ENCODE peak calls at places on chromosomes 3 and 15, in four cellular contexts. Q is GM13977, C is mesendoderm, X is fibroblast of gingiva. W is an unnamed sample.

GRCh38 chr3:50652709-50653108 is 22.0 kb upstream of the DOCK3 start:
- DNase-seq in Q (peak), C (peak), X (no peak), W (peak)

GRCh38 chr3:127652246-127652995 is 20.3 kb upstream of the ABTB1 start:
- DNase-seq in Q (peak), C (peak), X (peak), W (peak)

GRCh38 chr3:65230251-65231140 is 542.7 kb upstream of the ADAMTS9 start:
- DNase-seq in Q (no peak), X (no peak), C (no peak), W (no peak)

GRCh38 chr3:142886021-142886420 is 2.9 kb downstream of the PCOLCE2 start:
- DNase-seq in Q (no peak), C (no peak), X (no peak), W (no peak)

GRCh38 chr3:129942296-129942695 is 32.2 kb upstream of the TRH start:
- DNase-seq in Q (peak), X (peak), C (peak), W (peak)

GRCh38 chr3:146796078-146796477 is 190.9 kb upstream of the PLSCR5 start:
- DNase-seq in C (peak), X (no peak), Q (no peak), W (no peak)

GRCh38 chr15:38768970-38769369 is 204.4 kb upstream of the RASGRP1 start:
- DNase-seq in X (peak), Q (no peak), C (peak), W (no peak)

GRCh38 chr3:59513570-59513969 is 463.7 kb upstream of the CFAP20DC start:
- DNase-seq in X (no peak), Q (no peak), C (no peak), W (no peak)

GRCh38 chr3:116083686-116084085 is 361.6 kb downstream of the LSAMP start:
- DNase-seq in X (no peak), Q (no peak), C (no peak), W (no peak)

GRCh38 chr3:148718982-148719862 is 21.5 kb downstream of the AGTR1 start:
- DNase-seq in Q (no peak), C (peak), X (peak), W (no peak)

GRCh38 chr3:129727707-129728106 is 121.2 kb upstream of the PLXND1 start:
- DNase-seq in X (peak), C (peak), Q (no peak), W (no peak)

GRCh38 chr15:49675051-49675450 is 54.2 kb downstream of the DTWD1 start:
- DNase-seq in Q (no peak), X (peak), C (peak), W (no peak)

GRCh38 chr3:99720985-99721632 is 82.7 kb downstream of the COL8A1 start:
- DNase-seq in Q (no peak), C (no peak), X (peak), W (no peak)

GRCh38 chr3:15462451-15462850 is 35.1 kb downstream of the EAF1 start:
- DNase-seq in C (no peak), X (no peak), Q (no peak), W (no peak)

GRCh38 chr3:125107861-125108567 is 52.2 kb upstream of the HEG1 start:
- DNase-seq in C (no peak), Q (peak), X (peak), W (peak)

GRCh38 chr15:53910852-53911251 is 67.4 kb upstream of the UNC13C start:
- DNase-seq in Q (no peak), X (no peak), C (no peak), W (no peak)

GRCh38 chr15:66170716-66171115 is 82.8 kb downstream of the MEGF11 start:
- DNase-seq in C (no peak), Q (no peak), X (no peak), W (no peak)

GRCh38 chr15:78640840-78641733 is at the start of gene CHRNB4:
- DNase-seq in X (no peak), Q (peak), C (peak), W (peak)

GRCh38 chr3:127442551-127442950 is 148.0 kb downstream of the TPRA1 start:
- DNase-seq in C (no peak), X (no peak), Q (no peak), W (no peak)

GRCh38 chr3:129577925-129578742 is 28.3 kb downstream of the PLXND1 start:
- DNase-seq in Q (peak), C (no peak), X (no peak), W (peak)

GRCh38 chr15:59366368-59367021 is 6.2 kb downstream of the MYO1E start:
- DNase-seq in Q (no peak), X (peak), C (no peak), W (no peak)

GRCh38 chr3:150090006-150090405 is 119.3 kb upstream of the PFN2 start:
- DNase-seq in C (no peak), Q (no peak), X (no peak), W (no peak)

GRCh38 chr3:120894285-120894684 is 13.7 kb upstream of the STXBP5L start:
- DNase-seq in Q (no peak), C (no peak), X (no peak), W (no peak)

GRCh38 chr3:103924544-103924943 is 1442.2 kb upstream of the ALCAM start:
- DNase-seq in C (no peak), Q (no peak), X (no peak), W (no peak)

GRCh38 chr3:170572665-170573253 is 13.1 kb downstream of the SLC7A14 start:
- DNase-seq in X (peak), C (peak), Q (peak), W (peak)

GRCh38 chr3:66115858-66116654 is 77.3 kb upstream of the MAGI1 start:
- DNase-seq in Q (no peak), C (peak), X (peak), W (no peak)

GRCh38 chr3:13106308-13106970 is 33.2 kb upstream of the IQSEC1 start:
- DNase-seq in Q (no peak), C (no peak), X (no peak), W (no peak)

GRCh38 chr15:88648357-88649214 is 9.8 kb downstream of the ISG20 start:
- DNase-seq in Q (no peak), X (no peak), C (no peak), W (no peak)

W was measured in GM13976.